ENCODE peak calls at places on chromosomes 13 and 19, in nine cellular contexts. D is GM19239; G is activated CD4-positive, alpha-beta T cell treated with anti-CD3 and anti-CD28 coated beads for 1 hour; B is nephron progenitor cell; H is left colon; V is Kasumi-1; W is Ammon's horn; J is A549; M is C1 segment of cervical spinal cord. S is an unnamed sample.
A peak's percentile ranks its signal among the peaks of the same experiment; 100 is the strongest.

GRCh38 chr19:49333426-49334288 is 1.5 kb upstream of the CD37 start:
- DNase-seq in D (peak; percentile 52), G (peak; percentile 56), B (no peak), H (no peak), V (peak; percentile 63), W (peak; percentile 20), J (no peak), M (no peak), S (no peak)

GRCh38 chr13:55394470-55394869 is 1746.2 kb upstream of the PRR20A start:
- DNase-seq in D (no peak), G (no peak), B (no peak), H (no peak), V (no peak), W (no peak), J (no peak), M (no peak), S (no peak)

GRCh38 chr13:40178130-40178529 is 488.3 kb downstream of the FOXO1 start:
- DNase-seq in D (no peak), G (no peak), B (no peak), H (no peak), V (no peak), W (no peak), J (no peak), M (no peak), S (no peak)

GRCh38 chr19:24098359-24098758 is 11.4 kb downstream of the ZNF254 start:
- DNase-seq in D (no peak), G (no peak), B (no peak), H (no peak), V (no peak), W (no peak), J (no peak), M (no peak), S (no peak)

GRCh38 chr19:36999313-36999712 is 78.9 kb upstream of the ZNF420 start:
- DNase-seq in D (no peak), G (no peak), B (no peak), H (no peak), V (no peak), W (no peak), J (no peak), M (no peak), S (no peak)

GRCh38 chr13:111322001-111322915 is 1.8 kb downstream of the TEX29 start:
- DNase-seq in D (no peak), G (no peak), B (no peak), H (no peak), V (no peak), W (no peak), J (no peak), M (no peak), S (no peak)

GRCh38 chr19:1856698-1857603 is 6.4 kb downstream of the KLF16 start:
- DNase-seq in D (peak; percentile 94), G (no peak), B (peak; percentile 72), H (peak; percentile 95), V (peak; percentile 82), W (peak; percentile 75), J (peak; percentile 71), M (no peak), S (peak; percentile 91)

GRCh38 chr13:46401432-46401831 is 14.4 kb upstream of the RUBCNL start:
- DNase-seq in D (no peak), G (no peak), B (no peak), H (no peak), V (peak; percentile 26), W (no peak), J (no peak), M (no peak), S (no peak)

GRCh38 chr13:106344318-106344717 is 191.1 kb downstream of the EFNB2 start:
- DNase-seq in D (no peak), G (no peak), B (no peak), H (no peak), V (no peak), W (no peak), J (no peak), M (no peak), S (no peak)

GRCh38 chr19:8304841-8305621 is 3.1 kb downstream of the CD320 start:
- DNase-seq in D (no peak), G (peak; percentile 7), B (peak; percentile 73), H (no peak), V (no peak), W (no peak), J (no peak), M (no peak), S (no peak)

GRCh38 chr13:100602472-100603142 is 14.0 kb upstream of the GGACT start:
- DNase-seq in D (no peak), G (no peak), B (no peak), H (no peak), V (no peak), W (peak; percentile 7), J (no peak), M (no peak), S (no peak)

GRCh38 chr13:21033224-21033855 is 28.0 kb downstream of the LATS2 start:
- DNase-seq in D (no peak), G (no peak), B (no peak), H (peak; percentile 44), V (no peak), W (peak; percentile 58), J (no peak), M (no peak), S (peak; percentile 52)